ENCODE peak calls at places on chromosomes 6 and 20, in four cellular contexts. C is pancreas, W is IMR-90, J is sigmoid colon. S is an unnamed sample.

GRCh38 chr6:18260448-18261106 is 3.8 kb downstream of the DEK start:
- DNase-seq in C (no peak), W (peak; percentile 36), J (no peak), S (no peak)

GRCh38 chr20:61525781-61526431 is 273.8 kb downstream of the CDH4 start:
- DNase-seq in C (no peak), W (peak; percentile 72), J (no peak), S (no peak)

GRCh38 chr6:17349437-17349836 is 44.0 kb upstream of the CAP2 start:
- DNase-seq in W (peak; percentile 12), J (no peak), C (no peak), S (no peak)

GRCh38 chr6:122779672-122780066 is at the start of gene FABP7:
- DNase-seq in W (no peak), J (no peak), C (no peak), S (no peak)

GRCh38 chr20:38559764-38560163 is 21.2 kb upstream of the ADIG start:
- DNase-seq in W (peak; percentile 13), C (no peak), J (no peak), S (no peak)

GRCh38 chr6:7769702-7770101 is 43.8 kb downstream of the BMP6 start:
- DNase-seq in C (no peak), W (peak; percentile 47), J (no peak), S (no peak)

GRCh38 chr6:145138469-145139185 is 596.7 kb downstream of the EPM2A start:
- DNase-seq in C (no peak), W (no peak), J (no peak), S (no peak)

GRCh38 chr20:13800728-13801134 is 15.9 kb downstream of the NDUFAF5 start:
- DNase-seq in W (peak; percentile 85), J (peak; percentile 96), C (peak; percentile 83), S (peak; percentile 55)

GRCh38 chr6:164037165-164037564 is 622.6 kb downstream of the QKI start:
- DNase-seq in J (no peak), C (no peak), W (no peak), S (no peak)

GRCh38 chr6:135880066-135880972 is 28.8 kb downstream of the PDE7B start:
- DNase-seq in C (no peak), J (no peak), W (peak; percentile 76), S (no peak)

GRCh38 chr20:25285856-25286798 is 38.2 kb downstream of the PYGB start:
- DNase-seq in C (peak; percentile 46), J (peak; percentile 55), W (no peak), S (no peak)

GRCh38 chr6:41887355-41887754 is 7.8 kb downstream of the USP49 start:
- DNase-seq in J (no peak), C (no peak), W (no peak), S (no peak)

GRCh38 chr6:40965046-40965445 is 74.0 kb downstream of the UNC5CL start:
- DNase-seq in J (no peak), W (peak; percentile 42), C (no peak), S (no peak)

GRCh38 chr6:21595265-21595950 is 1.9 kb downstream of the SOX4 start:
- DNase-seq in J (peak; percentile 71), C (peak; percentile 77), W (no peak), S (no peak)

GRCh38 chr6:52815167-52816092 is 11.8 kb upstream of the GSTA1 start:
- DNase-seq in W (peak; percentile 50), C (no peak), J (peak; percentile 65), S (no peak)

GRCh38 chr6:107616776-107617175 is 126.9 kb downstream of the SOBP start:
- DNase-seq in C (no peak), J (no peak), W (no peak), S (no peak)

GRCh38 chr6:158854214-158855101 is 35.3 kb upstream of the EZR start:
- DNase-seq in C (no peak), J (no peak), W (peak; percentile 83), S (no peak)

GRCh38 chr20:38599410-38599882 is 2.2 kb upstream of the ARHGAP40 start:
- DNase-seq in W (no peak), J (no peak), C (peak; percentile 87), S (no peak)

GRCh38 chr6:25369450-25370086 is 90.4 kb downstream of the CARMIL1 start:
- DNase-seq in J (no peak), W (no peak), C (no peak), S (no peak)

GRCh38 chr6:121441477-121441876 is 6.0 kb downstream of the GJA1 start:
- DNase-seq in C (no peak), J (no peak), W (no peak), S (no peak)

GRCh38 chr6:20876016-20876415 is 341.8 kb downstream of the CDKAL1 start:
- DNase-seq in C (no peak), W (peak; percentile 77), J (no peak), S (no peak)

GRCh38 chr6:26307830-26308229 is 57.2 kb upstream of the BTN3A2 start:
- DNase-seq in J (no peak), C (no peak), W (no peak), S (no peak)

GRCh38 chr20:14478126-14478525 is 140.7 kb upstream of the FLRT3 start:
- DNase-seq in J (no peak), W (no peak), C (no peak), S (no peak)

GRCh38 chr20:13220857-13221297 is at the start of gene ISM1:
- DNase-seq in C (peak; percentile 73), J (no peak), W (no peak), S (peak; percentile 24)

GRCh38 chr6:56649053-56649769 is 6.5 kb upstream of the DST start:
- DNase-seq in C (no peak), J (no peak), W (no peak), S (no peak)

GRCh38 chr6:127518212-127518709 is 874 bp downstream of the MTCL3 start:
- DNase-seq in J (no peak), C (no peak), W (no peak), S (no peak)

GRCh38 chr6:163999475-164000125 is 585.1 kb downstream of the QKI start:
- DNase-seq in J (no peak), C (no peak), W (no peak), S (no peak)

GRCh38 chr6:85865665-85866372 is 223.1 kb upstream of the SYNCRIP start:
- DNase-seq in J (no peak), W (peak; percentile 71), C (no peak), S (no peak)

GRCh38 chr6:137879885-137880430 is 12.9 kb downstream of the TNFAIP3 start:
- DNase-seq in J (no peak), W (no peak), C (no peak), S (no peak)

GRCh38 chr6:88749849-88750248 is 213.6 kb downstream of the RNGTT start:
- DNase-seq in W (peak; percentile 4), J (no peak), C (no peak), S (no peak)

GRCh38 chr20:19974621-19975435 is 42.3 kb upstream of the NAA20 start:
- DNase-seq in C (peak; percentile 93), J (peak; percentile 97), W (peak; percentile 97), S (peak; percentile 48)

GRCh38 chr20:19233025-19233794 is 20.8 kb downstream of the SLC24A3 start:
- DNase-seq in C (no peak), W (no peak), J (peak; percentile 79), S (no peak)

GRCh38 chr6:34280216-34280615 is 31.4 kb upstream of the SMIM29 start:
- DNase-seq in W (no peak), J (no peak), C (no peak), S (no peak)

GRCh38 chr20:9617940-9618339 is 103.5 kb downstream of the LAMP5 start:
- DNase-seq in W (peak; percentile 22), C (no peak), J (no peak), S (no peak)

GRCh38 chr6:149013932-149014331 is 267.1 kb downstream of the UST start:
- DNase-seq in C (no peak), W (no peak), J (no peak), S (no peak)

GRCh38 chr6:24849713-24850112 is 51.0 kb upstream of the ARMH2 start:
- DNase-seq in J (no peak), C (no peak), W (no peak), S (no peak)

DNA sequence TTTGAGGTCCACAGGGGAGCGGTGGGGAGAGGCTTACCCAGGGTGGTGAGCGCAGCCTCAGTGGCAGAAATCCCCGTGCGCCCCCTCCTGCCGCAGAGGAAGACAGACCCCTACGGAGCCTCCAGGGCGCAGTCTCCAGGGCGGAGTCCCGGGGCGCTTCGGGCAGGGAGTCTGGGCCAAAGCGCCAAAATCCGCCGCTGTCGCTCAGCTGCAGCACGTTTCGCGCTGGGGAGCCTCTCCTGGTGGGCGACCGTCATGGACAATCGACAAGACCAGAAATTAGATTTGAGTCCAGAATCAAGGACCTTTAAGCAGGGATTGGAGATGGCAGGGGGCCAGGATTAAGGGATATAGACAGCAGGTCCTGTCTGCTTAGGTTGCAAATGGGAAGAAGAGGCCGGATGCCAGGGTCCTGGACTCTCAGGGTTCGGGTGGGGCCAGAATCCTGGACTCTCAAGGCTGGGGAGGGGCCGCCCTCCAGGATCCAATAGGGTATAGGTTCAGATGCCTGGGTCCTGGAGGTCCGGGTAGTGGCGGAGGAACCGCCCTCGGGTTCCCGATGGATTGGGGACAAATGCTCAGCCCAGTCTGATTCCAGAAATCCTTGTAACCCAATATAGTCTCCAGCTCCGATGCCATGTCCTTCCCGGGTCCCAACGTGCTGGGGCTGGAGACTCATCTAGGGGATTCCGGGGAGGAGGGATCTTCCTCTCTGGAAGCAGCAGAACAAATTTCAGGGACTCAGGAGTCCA is 7.9 kb upstream of the HLA-E start:
- DNase-seq in J (no peak), W (no peak), C (no peak), S (no peak)
- TF ChIP-seq CTCF in J (no peak), W (no peak), C (no peak), S (peak; percentile 10)

GRCh38 chr6:147986891-147987290 is 355.7 kb upstream of the SASH1 start:
- DNase-seq in W (no peak), J (no peak), C (no peak), S (no peak)
- TF ChIP-seq CTCF in W (no peak), J (no peak), C (no peak), S (no peak)

GRCh38 chr20:59767656-59768055 is 163.3 kb downstream of the PHACTR3 start:
- DNase-seq in J (no peak), W (no peak), C (no peak), S (no peak)

GRCh38 chr20:59772373-59772705 is 161.1 kb downstream of the SYCP2 start:
- DNase-seq in C (no peak), W (no peak), J (peak; percentile 32), S (no peak)

GRCh38 chr20:59770851-59771250 is 162.6 kb downstream of the SYCP2 start:
- DNase-seq in C (no peak), J (peak; percentile 28), W (no peak), S (no peak)

GRCh38 chr20:59771506-59772372 is 161.7 kb downstream of the SYCP2 start:
- DNase-seq in J (peak; percentile 60), W (no peak), C (no peak), S (no peak)

DNA sequence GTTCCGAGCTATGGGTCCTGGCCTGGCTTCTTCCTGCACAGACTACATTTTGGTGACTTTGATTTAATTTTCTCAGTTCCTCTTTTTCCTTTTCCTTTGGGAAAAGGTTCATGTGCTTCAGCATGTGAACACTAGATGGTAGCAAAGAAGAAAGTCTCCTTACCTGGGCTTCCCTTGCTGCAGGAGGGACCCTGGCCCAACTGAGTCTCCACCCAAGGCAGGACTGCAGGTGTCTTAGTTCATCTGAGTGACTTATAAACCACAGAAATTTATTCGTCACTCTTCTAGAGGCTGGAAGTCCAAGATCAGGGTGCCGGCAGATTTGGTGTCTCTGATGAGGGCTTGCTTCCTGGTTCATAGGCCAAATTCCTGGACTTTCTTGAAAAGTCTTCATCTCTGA is 163.2 kb downstream of the SYCP2 start:
- DNase-seq in W (no peak), C (no peak), J (peak; percentile 20), S (no peak)
- TF ChIP-seq CTCF in W (no peak), C (no peak), J (no peak), S (peak; percentile 24)

GRCh38 chr6:3163248-3163594 is 5.9 kb upstream of the TUBB2A start:
- DNase-seq in C (no peak), J (no peak), W (no peak), S (no peak)
- TF ChIP-seq CTCF in C (no peak), J (no peak), W (no peak), S (no peak)

S was measured in mesothelial cell of epicardium.